ENCODE peak calls at places on chromosomes 11 and 22, in seven cellular contexts. U is left ventricle myocardium inferior, L is GM04504, X is EL, Q is AG10803, S is aorta, J is AG04450. H is an unnamed sample.

GRCh38 chr11:1224109-1224485 is 1.2 kb downstream of the MUC5B start:
- DNase-seq in S (peak), U (no peak), Q (no peak), J (no peak), X (no peak), L (no peak), H (peak)

GRCh38 chr22:45239378-45240136 is 1.1 kb downstream of the KIAA0930 start:
- DNase-seq in L (no peak), S (no peak), X (no peak), U (no peak), J (no peak), Q (no peak), H (no peak)

GRCh38 chr11:11173316-11174025 is 179.6 kb downstream of the CSNK2A3 start:
- DNase-seq in S (no peak), U (no peak), J (no peak), X (no peak), L (no peak), Q (no peak), H (no peak)

GRCh38 chr11:102268985-102269470 is 48.3 kb upstream of the BIRC3 start:
- DNase-seq in X (no peak), Q (no peak), S (no peak), U (no peak), J (no peak), L (no peak), H (no peak)

GRCh38 chr11:725624-726202 is 19.7 kb downstream of the EPS8L2 start:
- DNase-seq in J (no peak), X (no peak), L (no peak), S (no peak), U (no peak), Q (no peak), H (no peak)

GRCh38 chr11:86495341-86495740 is 120.7 kb downstream of the CCDC81 start:
- DNase-seq in Q (peak), X (no peak), S (no peak), U (no peak), J (no peak), L (no peak), H (no peak)

GRCh38 chr11:79094601-79095000 is 346.2 kb downstream of the TENM4 start:
- DNase-seq in U (no peak), J (no peak), S (peak), Q (no peak), L (no peak), X (no peak), H (peak)

GRCh38 chr11:134277176-134278001 is 1.2 kb downstream of the GLB1L3 start:
- DNase-seq in Q (no peak), S (no peak), L (no peak), X (no peak), J (no peak), U (no peak), H (no peak)

GRCh38 chr11:39432929-39433328 is 2026.5 kb downstream of the LRRC4C start:
- DNase-seq in X (no peak), U (no peak), S (no peak), L (no peak), J (no peak), Q (no peak), H (no peak)

GRCh38 chr11:1854949-1855885 is 2.3 kb downstream of the LSP1 start:
- DNase-seq in Q (no peak), S (no peak), U (no peak), L (no peak), X (no peak), J (no peak), H (no peak)

GRCh38 chr11:122215244-122215992 is 99.4 kb upstream of the BLID start:
- DNase-seq in Q (peak), J (peak), X (peak), U (peak), L (peak), S (peak), H (peak)

GRCh38 chr11:119196833-119197483 is 9.2 kb upstream of the CBL start:
- DNase-seq in X (peak), Q (peak), L (peak), U (no peak), S (no peak), J (peak), H (peak)

GRCh38 chr11:119747868-119748660 is 19.1 kb upstream of the NECTIN1 start:
- DNase-seq in X (no peak), J (no peak), Q (no peak), L (no peak), U (no peak), S (no peak), H (peak)

GRCh38 chr22:17785185-17786184 is 11.2 kb upstream of the BID start:
- DNase-seq in U (peak), Q (peak), J (no peak), S (no peak), L (no peak), X (peak), H (peak)

GRCh38 chr11:73192272-73192671 is 25.8 kb upstream of the P2RY2 start:
- DNase-seq in Q (no peak), L (no peak), J (no peak), X (peak), S (no peak), U (no peak), H (no peak)

GRCh38 chr11:84163115-84163514 is 876.9 kb upstream of the CCDC90B start:
- DNase-seq in L (no peak), Q (no peak), S (no peak), X (no peak), U (no peak), J (no peak), H (no peak)

GRCh38 chr22:39624501-39624821 is 53.9 kb downstream of the CACNA1I start:
- DNase-seq in X (no peak), Q (no peak), L (no peak), J (no peak), U (no peak), S (no peak), H (no peak)

GRCh38 chr22:43399980-43400358 is 11.8 kb upstream of the MPPED1 start:
- DNase-seq in S (peak), J (no peak), X (no peak), L (no peak), Q (no peak), U (no peak), H (no peak)

GRCh38 chr11:34565417-34566208 is 52.0 kb upstream of the ELF5 start:
- DNase-seq in X (peak), J (no peak), Q (no peak), U (no peak), S (no peak), L (no peak), H (no peak)

GRCh38 chr11:45857834-45858492 is 10.7 kb downstream of the CRY2 start:
- DNase-seq in J (no peak), U (peak), L (peak), S (no peak), X (peak), Q (peak), H (no peak)

GRCh38 chr11:12995211-12995610 is 13.9 kb upstream of the RASSF10 start:
- DNase-seq in J (no peak), S (no peak), X (no peak), L (peak), Q (peak), U (no peak), H (no peak)

GRCh38 chr11:4127357-4127756 is 32.8 kb downstream of the RRM1 start:
- DNase-seq in L (no peak), S (no peak), Q (no peak), J (no peak), X (no peak), U (no peak), H (no peak)

GRCh38 chr11:12765428-12765827 is 91.2 kb downstream of the TEAD1 start:
- DNase-seq in X (no peak), S (no peak), L (no peak), U (peak), J (peak), Q (peak), H (no peak)

GRCh38 chr11:2446590-2447252 is 1.9 kb downstream of the KCNQ1 start:
- DNase-seq in X (no peak), U (no peak), J (no peak), S (peak), Q (no peak), L (no peak), H (peak)

GRCh38 chr11:88012456-88012855 is 162.8 kb downstream of the RAB38 start:
- DNase-seq in U (no peak), L (no peak), Q (no peak), S (no peak), X (no peak), J (no peak), H (no peak)

GRCh38 chr22:24426859-24427499 is 420 bp upstream of the ADORA2A start:
- DNase-seq in J (no peak), U (no peak), Q (no peak), S (no peak), X (no peak), L (no peak), H (no peak)

GRCh38 chr22:30336752-30337460 is 10.2 kb upstream of the TBC1D10A start:
- DNase-seq in Q (no peak), J (no peak), U (peak), S (no peak), X (no peak), L (no peak), H (peak)

GRCh38 chr11:128841461-128842072 is 25.5 kb downstream of the KCNJ1 start:
- DNase-seq in X (no peak), L (no peak), S (no peak), J (no peak), Q (no peak), U (no peak), H (no peak)

GRCh38 chr11:67179892-67180490 is 60.9 kb downstream of the KDM2A start:
- DNase-seq in U (no peak), J (no peak), X (peak), S (no peak), L (no peak), Q (no peak), H (no peak)

GRCh38 chr11:79381036-79381435 is 59.8 kb downstream of the TENM4 start:
- DNase-seq in U (no peak), S (no peak), L (no peak), Q (no peak), X (no peak), J (no peak), H (no peak)

H was measured in cardiac septum.